ENCODE peak calls at places on chromosomes 2 and 18, in eight cellular contexts. M, C, H, J, P, B, T and I are unnamed samples. For H3K4me1, the result is how much of the 10 kb centered on the place peaks cover.

GRCh38 chr18:52822160-52822559 is 482.2 kb downstream of the DCC start:
- DNase-seq in M (no peak), C (no peak), H (no peak), J (no peak), P (no peak), B (no peak), T (no peak), I (no peak)

GRCh38 chr18:9951022-9951859 is 37.4 kb downstream of the VAPA start:
- DNase-seq in M (peak), C (no peak), H (no peak), J (peak), P (peak), B (no peak), T (no peak), I (no peak)

GRCh38 chr18:48321121-48321520 is 88.1 kb downstream of the ZBTB7C start:
- DNase-seq in M (no peak), C (no peak), H (no peak), J (no peak), P (no peak), B (peak), T (no peak), I (no peak)

GRCh38 chr2:238096311-238097011 is 3.7 kb upstream of the ESPNL start:
- DNase-seq in M (peak), C (peak), H (no peak), J (no peak), P (peak), B (peak), T (no peak), I (no peak)

GRCh38 chr2:70202236-70202806 is 11.5 kb upstream of the C2orf42 start:
- DNase-seq in M (no peak), C (no peak), H (no peak), J (no peak), P (no peak), B (no peak), T (no peak), I (no peak)

GRCh38 chr18:7413906-7414305 is 153.2 kb upstream of the PTPRM start:
- DNase-seq in M (no peak), C (no peak), H (no peak), J (no peak), P (no peak), B (no peak), T (no peak), I (no peak)

GRCh38 chr18:40347261-40347660 is 1607.8 kb upstream of the PIK3C3 start:
- DNase-seq in M (no peak), C (no peak), H (no peak), J (no peak), P (no peak), B (no peak), T (no peak), I (no peak)

GRCh38 chr2:234164499-234165409 is 114.3 kb downstream of the SPP2 start:
- DNase-seq in M (no peak), C (no peak), H (no peak), J (peak), P (no peak), B (no peak), T (no peak), I (no peak)

GRCh38 chr2:464562-465309 is 176.8 kb upstream of the ALKAL2 start:
- DNase-seq in M (no peak), C (no peak), H (no peak), J (no peak), P (peak), B (no peak), T (no peak), I (no peak)

GRCh38 chr2:221494556-221494955 is 77.5 kb downstream of the EPHA4 start:
- DNase-seq in M (no peak), C (peak), H (no peak), J (no peak), P (no peak), B (no peak), T (no peak), I (no peak)
- H3K4me1 ChIP-seq in M (under half), C (under half), H (under half), J (under half), P (under half), B (under half), T (under half), I (under half)

GRCh38 chr2:42363413-42363812 is 2.4 kb upstream of the COX7A2L start:
- DNase-seq in M (no peak), C (no peak), H (no peak), J (no peak), P (no peak), B (no peak), T (no peak), I (no peak)
- H3K4me1 ChIP-seq in M (under half), C (under half), H (under half), J (under half), P (under half), B (under half), T (under half), I (under half)

GRCh38 chr2:47077442-47078117 is 77.5 kb downstream of the STPG4 start:
- DNase-seq in M (peak), C (no peak), H (no peak), J (no peak), P (no peak), B (no peak), T (no peak), I (no peak)
- H3K4me1 ChIP-seq in M (under half), C (under half), H (under half), J (under half), P (half or more), B (half or more), T (under half), I (under half)

DNA sequence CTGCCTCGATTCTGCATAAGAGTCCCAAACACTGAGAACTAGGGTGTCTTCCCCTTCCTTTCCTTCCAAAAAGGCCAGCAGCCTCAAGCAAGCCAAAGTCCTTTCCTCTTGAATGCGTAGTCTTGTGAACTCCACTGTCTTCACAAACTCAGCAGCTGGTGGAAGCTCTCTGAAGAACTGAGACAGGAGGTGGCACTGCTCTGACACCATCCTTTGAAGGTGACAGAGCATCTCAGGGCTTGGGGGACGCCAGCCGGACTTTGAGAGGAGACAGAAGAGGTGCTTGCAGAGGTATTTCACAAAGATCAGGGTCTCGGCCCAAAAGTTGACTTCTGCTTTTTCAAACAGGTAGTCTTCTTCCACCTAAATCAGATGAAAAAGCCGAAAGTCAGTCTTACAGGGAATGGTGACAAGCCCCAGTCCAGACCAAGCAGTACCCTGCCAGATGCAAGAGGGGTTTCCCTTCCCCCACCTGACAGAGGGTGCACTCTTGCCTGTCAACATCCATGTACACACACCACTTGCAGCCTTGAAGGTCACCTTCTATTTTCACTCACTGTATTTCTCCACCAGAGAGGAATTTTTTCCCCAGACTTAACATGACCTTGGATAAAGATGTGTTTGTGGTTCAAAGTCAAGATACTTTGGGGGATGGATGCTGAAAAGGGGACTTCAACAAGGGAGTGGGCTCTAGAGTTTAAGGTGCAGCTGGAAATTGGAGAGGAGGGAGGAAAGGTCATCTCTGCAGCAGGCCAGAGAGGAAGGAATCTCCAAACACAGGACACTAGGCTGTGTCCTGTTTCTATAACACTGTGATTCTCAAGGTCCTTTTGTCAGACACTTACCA is 4.8 kb upstream of the ZFP36L2 start:
- DNase-seq in M (no peak), C (peak), H (no peak), J (no peak), P (no peak), B (peak), T (no peak), I (no peak)
- H3K4me1 ChIP-seq in M (under half), C (under half), H (under half), J (under half), P (under half), B (under half), T (under half), I (under half)

DNA sequence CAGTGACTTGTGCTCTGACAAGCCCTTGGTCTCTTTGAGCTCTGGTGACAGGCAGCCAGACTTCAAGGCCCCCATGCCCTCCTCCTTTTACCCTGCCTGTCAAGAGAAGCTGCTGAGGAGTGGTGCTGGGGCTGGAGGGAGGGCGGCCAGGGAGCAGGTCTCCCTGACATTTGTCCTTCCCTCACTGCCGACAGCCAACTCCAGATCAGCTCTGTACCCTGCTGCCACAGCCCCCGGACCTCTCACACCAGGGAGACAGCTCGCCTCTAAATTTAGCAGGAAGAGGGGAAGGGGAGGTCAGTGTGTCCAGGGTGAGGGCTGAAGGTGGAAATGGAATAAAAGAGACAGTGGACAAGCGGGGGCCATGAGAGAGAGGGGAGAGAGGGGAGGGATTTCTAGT is 155.8 kb downstream of the TDRD15 start:
- DNase-seq in M (no peak), C (peak), H (no peak), J (no peak), P (peak), B (no peak), T (no peak), I (no peak)
- H3K4me1 ChIP-seq in M (under half), C (under half), H (under half), J (under half), P (half or more), B (under half), T (under half), I (under half)

DNA sequence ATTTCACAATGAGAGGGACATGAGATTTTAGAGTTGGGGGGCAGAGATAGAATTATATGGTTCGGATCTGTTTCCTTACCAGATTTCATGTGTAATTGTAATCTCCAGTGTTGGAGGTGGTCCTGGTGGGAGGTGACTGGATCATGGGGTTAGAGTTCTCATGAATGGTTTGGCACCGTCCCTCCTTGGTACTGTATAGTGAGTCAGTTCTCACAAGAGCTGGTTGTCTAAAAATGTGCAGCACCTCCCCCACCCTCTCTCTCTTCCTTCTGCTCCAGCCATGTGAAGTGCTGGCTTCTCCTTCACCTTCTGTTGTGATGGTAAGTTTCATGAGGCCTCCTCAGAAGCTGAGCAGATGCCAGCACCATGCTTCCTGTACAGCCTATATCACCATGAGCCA is 138.1 kb downstream of the SCG2 start:
- DNase-seq in M (no peak), C (no peak), H (no peak), J (no peak), P (no peak), B (no peak), T (no peak), I (no peak)
- H3K4me1 ChIP-seq in M (under half), C (under half), H (under half), J (under half), P (under half), B (under half), T (under half), I (under half)

GRCh38 chr2:47686018-47686417 is 96.9 kb upstream of the MSH6 start:
- DNase-seq in M (no peak), C (no peak), H (no peak), J (no peak), P (no peak), B (no peak), T (no peak), I (no peak)

GRCh38 chr2:47688561-47688960 is 94.4 kb upstream of the MSH6 start:
- DNase-seq in M (no peak), C (no peak), H (no peak), J (no peak), P (no peak), B (no peak), T (no peak), I (no peak)

GRCh38 chr2:47695800-47696477 is 87.0 kb upstream of the MSH6 start:
- DNase-seq in M (no peak), C (no peak), H (no peak), J (no peak), P (no peak), B (no peak), T (no peak), I (no peak)

GRCh38 chr2:47687856-47688255 is 95.1 kb upstream of the MSH6 start:
- DNase-seq in M (no peak), C (no peak), H (no peak), J (no peak), P (no peak), B (no peak), T (no peak), I (no peak)

GRCh38 chr2:47690132-47690531 is 92.8 kb upstream of the MSH6 start:
- DNase-seq in M (no peak), C (no peak), H (no peak), J (no peak), P (no peak), B (no peak), T (no peak), I (no peak)
- H3K4me1 ChIP-seq in M (under half), C (under half), H (under half), J (under half), P (under half), B (under half), T (under half), I (under half)

GRCh38 chr2:24349097-24349496 is 11.2 kb downstream of the ITSN2 start:
- DNase-seq in M (no peak), C (no peak), H (no peak), J (no peak), P (no peak), B (no peak), T (no peak), I (no peak)
- H3K4me1 ChIP-seq in M (under half), C (under half), H (under half), J (under half), P (under half), B (under half), T (under half), I (half or more)

DNA sequence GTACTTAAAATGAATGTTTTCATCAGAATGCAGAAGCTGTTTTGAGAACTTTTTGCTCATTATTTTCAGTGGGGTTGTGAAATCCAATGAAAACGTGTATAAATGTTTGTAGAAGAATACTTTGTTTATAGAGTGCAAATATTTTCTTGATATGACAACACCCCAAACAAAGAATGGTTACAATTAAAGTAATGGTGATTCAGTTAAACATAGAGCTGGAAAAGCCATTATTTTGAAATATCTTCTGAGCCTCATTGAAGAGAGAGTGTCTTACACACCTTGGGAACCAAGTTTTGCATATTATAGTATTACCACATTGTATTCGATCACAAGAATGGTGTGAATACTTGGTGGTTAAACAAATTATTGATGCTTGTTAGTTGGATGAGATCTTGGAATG is 48.7 kb downstream of the SPTBN1 start:
- DNase-seq in M (no peak), C (no peak), H (no peak), J (no peak), P (no peak), B (no peak), T (no peak), I (no peak)
- H3K4me1 ChIP-seq in M (under half), C (under half), H (under half), J (under half), P (under half), B (half or more), T (under half), I (under half)